ENCODE peak calls at places on chromosome 1, in six cellular contexts. B is CD4-positive, alpha-beta T cell; U is EL; I is coronary artery; D is stimulated activated naive B cell treated with anti-CD40 and anti-IgM and Interleukin-4, amounts not matched to agents 10 μg/mL and 1 μg/mL and 100 μg/mL, for 72 hours; A is stimulated activated CD8-positive, alpha-beta memory T cell treated with anti-CD3 and anti-CD28 coated beads, Interleukin-12 subunit alpha, Interleukin-12 subunit beta, amount 100 ng/mL, for 4 hours. T is an unnamed sample.

GRCh38 chr1:110187139-110187890 is 22.8 kb upstream of the KCNC4 start:
- DNase-seq in B (no peak), U (peak; percentile 66), I (peak; percentile 81), D (no peak), A (no peak), T (no peak)

GRCh38 chr1:108327534-108328462 is 83.9 kb upstream of the NBPF4 start:
- DNase-seq in B (no peak), U (peak; percentile 2), I (no peak), D (no peak), A (no peak), T (no peak)

GRCh38 chr1:18668750-18669404 is 38.2 kb downstream of the PAX7 start:
- DNase-seq in B (no peak), U (no peak), I (no peak), D (no peak), A (no peak), T (no peak)

GRCh38 chr1:110508038-110508437 is 10.9 kb downstream of the KCNA10 start:
- DNase-seq in B (no peak), U (peak; percentile 30), I (no peak), D (peak; percentile 9), A (no peak), T (peak; percentile 29)

GRCh38 chr1:10152709-10153284 is 57.6 kb upstream of the KIF1B start:
- DNase-seq in B (no peak), U (peak; percentile 61), I (no peak), D (no peak), A (no peak), T (no peak)

GRCh38 chr1:165543651-165544452 is at the start of gene LRRC52:
- DNase-seq in B (no peak), U (no peak), I (no peak), D (no peak), A (no peak), T (no peak)

GRCh38 chr1:64537942-64538341 is 68.0 kb downstream of the CACHD1 start:
- DNase-seq in B (no peak), U (no peak), I (no peak), D (no peak), A (no peak), T (no peak)

GRCh38 chr1:90505806-90506205 is 211.3 kb downstream of the BARHL2 start:
- DNase-seq in B (no peak), U (no peak), I (no peak), D (no peak), A (no peak), T (no peak)

GRCh38 chr1:160136926-160137200 is 14.5 kb upstream of the ATP1A4 start:
- DNase-seq in B (no peak), U (no peak), I (no peak), D (no peak), A (no peak), T (no peak)

GRCh38 chr1:245092638-245092976 is 62.2 kb upstream of the KIF26B start:
- DNase-seq in B (no peak), U (no peak), I (no peak), D (no peak), A (no peak), T (no peak)

GRCh38 chr1:180252638-180253536 is 22.8 kb downstream of the LHX4 start:
- DNase-seq in B (peak; percentile 47), U (peak; percentile 62), I (peak; percentile 74), D (peak; percentile 58), A (no peak), T (no peak)

GRCh38 chr1:231240531-231240882 is 505 bp upstream of the GNPAT start:
- DNase-seq in B (peak; percentile 4), U (no peak), I (no peak), D (no peak), A (no peak), T (no peak)

GRCh38 chr1:55463814-55464445 is 248.8 kb upstream of the USP24 start:
- DNase-seq in B (no peak), U (no peak), I (no peak), D (no peak), A (no peak), T (no peak)

GRCh38 chr1:229004227-229004833 is 266.6 kb upstream of the RAB4A start:
- DNase-seq in B (no peak), U (no peak), I (no peak), D (no peak), A (no peak), T (no peak)

GRCh38 chr1:204171751-204172178 is 5.6 kb upstream of the REN start:
- DNase-seq in B (no peak), U (peak; percentile 75), I (no peak), D (no peak), A (no peak), T (no peak)

GRCh38 chr1:109468903-109469302 is 2.6 kb downstream of the SYPL2 start:
- DNase-seq in B (no peak), U (no peak), I (no peak), D (no peak), A (no peak), T (no peak)

GRCh38 chr1:164673584-164674214 is 114.7 kb downstream of the PBX1 start:
- DNase-seq in B (no peak), U (no peak), I (no peak), D (no peak), A (no peak), T (no peak)

GRCh38 chr1:172322219-172323061 is 98.0 kb upstream of the C1orf105 start:
- DNase-seq in B (no peak), U (peak; percentile 96), I (peak; percentile 81), D (no peak), A (no peak), T (no peak)

GRCh38 chr1:234631721-234632125 is 21.7 kb upstream of the IRF2BP2 start:
- DNase-seq in B (no peak), U (peak; percentile 93), I (no peak), D (no peak), A (no peak), T (no peak)

GRCh38 chr1:117964290-117965038 is 34.9 kb downstream of the WDR3 start:
- DNase-seq in B (no peak), U (no peak), I (no peak), D (no peak), A (no peak), T (no peak)

GRCh38 chr1:11541236-11541635 is 62.3 kb downstream of the DISP3 start:
- DNase-seq in B (no peak), U (no peak), I (no peak), D (no peak), A (no peak), T (no peak)

GRCh38 chr1:6143392-6143791 is 36.7 kb downstream of the CHD5 start:
- DNase-seq in B (no peak), U (no peak), I (no peak), D (no peak), A (no peak), T (no peak)